ENCODE peak calls at places on chromosome 1, in ten cellular contexts. One of them, this sample, is unnamed.

GRCh38 chr1:28028873-28029654 is 59.3 kb downstream of the EYA3 start:
- DNase-seq in OCI-LY7: no peak
- DNase-seq in right cardiac atrium: no peak
- DNase-seq in heart right ventricle: no peak
- DNase-seq in effector memory CD4-positive, alpha-beta T cell: no peak
- DNase-seq in PC-9: no peak
- DNase-seq in tibial nerve: no peak
- DNase-seq in hepatocyte: no peak
- DNase-seq in upper lobe of right lung: no peak
- DNase-seq in naive thymus-derived CD4-positive, alpha-beta T cell: no peak
- DNase-seq in this sample: no peak

GRCh38 chr1:4095466-4095865 is 195.4 kb upstream of the C1orf174 start:
- DNase-seq in OCI-LY7: no peak
- DNase-seq in right cardiac atrium: no peak
- DNase-seq in heart right ventricle: no peak
- DNase-seq in effector memory CD4-positive, alpha-beta T cell: no peak
- DNase-seq in PC-9: no peak
- DNase-seq in tibial nerve: no peak
- DNase-seq in hepatocyte: no peak
- DNase-seq in upper lobe of right lung: peak; percentile 3
- DNase-seq in naive thymus-derived CD4-positive, alpha-beta T cell: no peak
- DNase-seq in this sample: no peak

GRCh38 chr1:204075890-204076837 is 3.2 kb downstream of the SOX13 start:
- DNase-seq in OCI-LY7: no peak
- DNase-seq in right cardiac atrium: no peak
- DNase-seq in heart right ventricle: no peak
- DNase-seq in effector memory CD4-positive, alpha-beta T cell: no peak
- DNase-seq in PC-9: no peak
- DNase-seq in tibial nerve: no peak
- DNase-seq in hepatocyte: peak; percentile 50
- DNase-seq in upper lobe of right lung: peak; percentile 32
- DNase-seq in naive thymus-derived CD4-positive, alpha-beta T cell: no peak
- DNase-seq in this sample: no peak

GRCh38 chr1:40897499-40897898 is 35.3 kb upstream of the CITED4 start:
- DNase-seq in OCI-LY7: peak; percentile 7
- DNase-seq in right cardiac atrium: no peak
- DNase-seq in heart right ventricle: no peak
- DNase-seq in effector memory CD4-positive, alpha-beta T cell: no peak
- DNase-seq in PC-9: peak; percentile 82
- DNase-seq in tibial nerve: no peak
- DNase-seq in hepatocyte: no peak
- DNase-seq in upper lobe of right lung: no peak
- DNase-seq in naive thymus-derived CD4-positive, alpha-beta T cell: no peak
- DNase-seq in this sample: no peak

GRCh38 chr1:54982739-54983138 is 2.3 kb downstream of the TMEM61 start:
- DNase-seq in OCI-LY7: no peak
- DNase-seq in right cardiac atrium: no peak
- DNase-seq in heart right ventricle: no peak
- DNase-seq in effector memory CD4-positive, alpha-beta T cell: no peak
- DNase-seq in PC-9: no peak
- DNase-seq in tibial nerve: no peak
- DNase-seq in hepatocyte: no peak
- DNase-seq in upper lobe of right lung: peak; percentile 6
- DNase-seq in naive thymus-derived CD4-positive, alpha-beta T cell: no peak
- DNase-seq in this sample: peak; percentile 17

GRCh38 chr1:56688522-56689026 is 43.5 kb downstream of the PRKAA2 start:
- DNase-seq in OCI-LY7: no peak
- DNase-seq in right cardiac atrium: no peak
- DNase-seq in heart right ventricle: no peak
- DNase-seq in effector memory CD4-positive, alpha-beta T cell: no peak
- DNase-seq in PC-9: peak; percentile 96
- DNase-seq in tibial nerve: no peak
- DNase-seq in hepatocyte: peak; percentile 56
- DNase-seq in upper lobe of right lung: no peak
- DNase-seq in naive thymus-derived CD4-positive, alpha-beta T cell: no peak
- DNase-seq in this sample: no peak

GRCh38 chr1:91754348-91754747 is 131.6 kb downstream of the TGFBR3 start:
- DNase-seq in OCI-LY7: no peak
- DNase-seq in right cardiac atrium: no peak
- DNase-seq in heart right ventricle: no peak
- DNase-seq in effector memory CD4-positive, alpha-beta T cell: no peak
- DNase-seq in PC-9: no peak
- DNase-seq in tibial nerve: no peak
- DNase-seq in hepatocyte: no peak
- DNase-seq in upper lobe of right lung: no peak
- DNase-seq in naive thymus-derived CD4-positive, alpha-beta T cell: no peak
- DNase-seq in this sample: no peak

GRCh38 chr1:154819628-154820590 is 50.2 kb downstream of the KCNN3 start:
- DNase-seq in OCI-LY7: peak; percentile 65
- DNase-seq in right cardiac atrium: no peak
- DNase-seq in heart right ventricle: no peak
- DNase-seq in effector memory CD4-positive, alpha-beta T cell: no peak
- DNase-seq in PC-9: no peak
- DNase-seq in tibial nerve: no peak
- DNase-seq in hepatocyte: peak; percentile 32
- DNase-seq in upper lobe of right lung: peak; percentile 38
- DNase-seq in naive thymus-derived CD4-positive, alpha-beta T cell: no peak
- DNase-seq in this sample: no peak

GRCh38 chr1:61198554-61198953 is 116.2 kb downstream of the NFIA start:
- DNase-seq in OCI-LY7: no peak
- DNase-seq in right cardiac atrium: peak; percentile 28
- DNase-seq in heart right ventricle: no peak
- DNase-seq in effector memory CD4-positive, alpha-beta T cell: no peak
- DNase-seq in PC-9: no peak
- DNase-seq in tibial nerve: no peak
- DNase-seq in hepatocyte: no peak
- DNase-seq in upper lobe of right lung: no peak
- DNase-seq in naive thymus-derived CD4-positive, alpha-beta T cell: no peak
- DNase-seq in this sample: no peak

GRCh38 chr1:58896211-58897183 is 112.7 kb upstream of the JUN start:
- DNase-seq in OCI-LY7: no peak
- DNase-seq in right cardiac atrium: peak; percentile 82
- DNase-seq in heart right ventricle: peak; percentile 60
- DNase-seq in effector memory CD4-positive, alpha-beta T cell: no peak
- DNase-seq in PC-9: peak; percentile 62
- DNase-seq in tibial nerve: no peak
- DNase-seq in hepatocyte: peak; percentile 64
- DNase-seq in upper lobe of right lung: peak; percentile 79
- DNase-seq in naive thymus-derived CD4-positive, alpha-beta T cell: no peak
- DNase-seq in this sample: peak; percentile 86

GRCh38 chr1:22625262-22625925 is 11.0 kb upstream of the C1QA start:
- DNase-seq in OCI-LY7: no peak
- DNase-seq in right cardiac atrium: no peak
- DNase-seq in heart right ventricle: no peak
- DNase-seq in effector memory CD4-positive, alpha-beta T cell: no peak
- DNase-seq in PC-9: no peak
- DNase-seq in tibial nerve: no peak
- DNase-seq in hepatocyte: peak; percentile 35
- DNase-seq in upper lobe of right lung: no peak
- DNase-seq in naive thymus-derived CD4-positive, alpha-beta T cell: no peak
- DNase-seq in this sample: no peak

GRCh38 chr1:8133657-8134430 is 107.7 kb upstream of the ERRFI1 start:
- DNase-seq in OCI-LY7: no peak
- DNase-seq in right cardiac atrium: peak; percentile 79
- DNase-seq in heart right ventricle: peak; percentile 78
- DNase-seq in effector memory CD4-positive, alpha-beta T cell: no peak
- DNase-seq in PC-9: peak; percentile 57
- DNase-seq in tibial nerve: peak; percentile 87
- DNase-seq in hepatocyte: no peak
- DNase-seq in upper lobe of right lung: no peak
- DNase-seq in naive thymus-derived CD4-positive, alpha-beta T cell: no peak
- DNase-seq in this sample: no peak

GRCh38 chr1:100713636-100714035 is 5.9 kb upstream of the VCAM1 start:
- DNase-seq in OCI-LY7: no peak
- DNase-seq in right cardiac atrium: no peak
- DNase-seq in heart right ventricle: no peak
- DNase-seq in effector memory CD4-positive, alpha-beta T cell: no peak
- DNase-seq in PC-9: peak; percentile 89
- DNase-seq in tibial nerve: no peak
- DNase-seq in hepatocyte: no peak
- DNase-seq in upper lobe of right lung: no peak
- DNase-seq in naive thymus-derived CD4-positive, alpha-beta T cell: no peak
- DNase-seq in this sample: no peak

GRCh38 chr1:69638673-69639072 is 71.0 kb downstream of the LRRC7 start:
- DNase-seq in OCI-LY7: no peak
- DNase-seq in right cardiac atrium: no peak
- DNase-seq in heart right ventricle: no peak
- DNase-seq in effector memory CD4-positive, alpha-beta T cell: no peak
- DNase-seq in PC-9: no peak
- DNase-seq in tibial nerve: no peak
- DNase-seq in hepatocyte: no peak
- DNase-seq in upper lobe of right lung: no peak
- DNase-seq in naive thymus-derived CD4-positive, alpha-beta T cell: no peak
- DNase-seq in this sample: no peak

GRCh38 chr1:11395616-11396015 is 83.3 kb upstream of the DISP3 start:
- DNase-seq in OCI-LY7: no peak
- DNase-seq in right cardiac atrium: no peak
- DNase-seq in heart right ventricle: no peak
- DNase-seq in effector memory CD4-positive, alpha-beta T cell: no peak
- DNase-seq in PC-9: no peak
- DNase-seq in tibial nerve: no peak
- DNase-seq in hepatocyte: no peak
- DNase-seq in upper lobe of right lung: no peak
- DNase-seq in naive thymus-derived CD4-positive, alpha-beta T cell: no peak
- DNase-seq in this sample: no peak

GRCh38 chr1:22420456-22421053 is 31.1 kb upstream of the ZBTB40 start:
- DNase-seq in OCI-LY7: peak; percentile 67
- DNase-seq in right cardiac atrium: peak; percentile 92
- DNase-seq in heart right ventricle: peak; percentile 84
- DNase-seq in effector memory CD4-positive, alpha-beta T cell: no peak
- DNase-seq in PC-9: peak; percentile 59
- DNase-seq in tibial nerve: peak; percentile 86
- DNase-seq in hepatocyte: peak; percentile 90
- DNase-seq in upper lobe of right lung: peak; percentile 91
- DNase-seq in naive thymus-derived CD4-positive, alpha-beta T cell: peak; percentile 44
- DNase-seq in this sample: no peak

GRCh38 chr1:204659061-204659460 is 26.5 kb downstream of the LRRN2 start:
- DNase-seq in OCI-LY7: no peak
- DNase-seq in right cardiac atrium: no peak
- DNase-seq in heart right ventricle: no peak
- DNase-seq in effector memory CD4-positive, alpha-beta T cell: no peak
- DNase-seq in PC-9: no peak
- DNase-seq in tibial nerve: no peak
- DNase-seq in hepatocyte: no peak
- DNase-seq in upper lobe of right lung: no peak
- DNase-seq in naive thymus-derived CD4-positive, alpha-beta T cell: no peak
- DNase-seq in this sample: no peak

GRCh38 chr1:51693420-51694144 is 76.7 kb downstream of the OSBPL9 start:
- DNase-seq in OCI-LY7: no peak
- DNase-seq in right cardiac atrium: no peak
- DNase-seq in heart right ventricle: no peak
- DNase-seq in effector memory CD4-positive, alpha-beta T cell: no peak
- DNase-seq in PC-9: peak; percentile 52
- DNase-seq in tibial nerve: no peak
- DNase-seq in hepatocyte: no peak
- DNase-seq in upper lobe of right lung: no peak
- DNase-seq in naive thymus-derived CD4-positive, alpha-beta T cell: no peak
- DNase-seq in this sample: no peak

GRCh38 chr1:153364766-153365678 is 7.4 kb downstream of the S100A9 start:
- DNase-seq in OCI-LY7: no peak
- DNase-seq in right cardiac atrium: no peak
- DNase-seq in heart right ventricle: no peak
- DNase-seq in effector memory CD4-positive, alpha-beta T cell: no peak
- DNase-seq in PC-9: peak; percentile 99
- DNase-seq in tibial nerve: no peak
- DNase-seq in hepatocyte: no peak
- DNase-seq in upper lobe of right lung: no peak
- DNase-seq in naive thymus-derived CD4-positive, alpha-beta T cell: no peak
- DNase-seq in this sample: no peak
- H3K4me1 ChIP-seq in OCI-LY7: no peaks in the 10 kb centered on the region
- H3K4me1 ChIP-seq in right cardiac atrium: no peaks in the 10 kb centered on the region
- H3K4me1 ChIP-seq in heart right ventricle: no peaks in the 10 kb centered on the region
- H3K4me1 ChIP-seq in effector memory CD4-positive, alpha-beta T cell: no peaks in the 10 kb centered on the region
- H3K4me1 ChIP-seq in PC-9: peaks cover 90% of the 10 kb centered on the region
- H3K4me1 ChIP-seq in tibial nerve: no peaks in the 10 kb centered on the region
- H3K4me1 ChIP-seq in hepatocyte: no peaks in the 10 kb centered on the region
- H3K4me1 ChIP-seq in upper lobe of right lung: peaks cover 10% of the 10 kb centered on the region
- H3K4me1 ChIP-seq in naive thymus-derived CD4-positive, alpha-beta T cell: no peaks in the 10 kb centered on the region
- H3K4me1 ChIP-seq in this sample: peaks cover 15% of the 10 kb centered on the region

DNA sequence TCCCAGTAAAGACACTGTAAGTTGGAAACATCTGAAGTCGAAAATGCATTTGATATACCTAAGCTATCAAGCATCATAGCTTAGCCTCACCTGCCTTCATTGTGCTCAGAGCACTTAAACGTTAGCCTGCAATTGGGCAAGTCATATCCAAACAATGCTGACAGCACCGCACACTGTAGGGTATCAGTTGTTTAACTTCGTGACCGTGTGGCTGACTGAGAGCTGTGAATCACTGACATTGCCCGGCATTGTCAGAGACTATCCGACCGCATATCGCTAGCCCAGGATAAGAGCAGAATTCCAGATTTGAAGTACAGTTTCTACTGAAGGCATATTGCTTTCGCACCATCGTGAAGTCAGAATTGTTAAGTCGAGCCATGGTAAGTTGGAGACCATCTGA is 41.5 kb downstream of the GALNT2 start:
- DNase-seq in OCI-LY7: no peak
- DNase-seq in right cardiac atrium: no peak
- DNase-seq in heart right ventricle: no peak
- DNase-seq in effector memory CD4-positive, alpha-beta T cell: no peak
- DNase-seq in PC-9: no peak
- DNase-seq in tibial nerve: no peak
- DNase-seq in hepatocyte: no peak
- DNase-seq in upper lobe of right lung: no peak
- DNase-seq in naive thymus-derived CD4-positive, alpha-beta T cell: no peak
- DNase-seq in this sample: no peak
- H3K4me1 ChIP-seq in OCI-LY7: peaks cover 95% of the 10 kb centered on the region
- H3K4me1 ChIP-seq in right cardiac atrium: peaks cover 21% of the 10 kb centered on the region
- H3K4me1 ChIP-seq in heart right ventricle: peaks cover 36% of the 10 kb centered on the region
- H3K4me1 ChIP-seq in effector memory CD4-positive, alpha-beta T cell: peaks cover 12% of the 10 kb centered on the region
- H3K4me1 ChIP-seq in PC-9: peaks cover 41% of the 10 kb centered on the region
- H3K4me1 ChIP-seq in tibial nerve: peaks cover 2% of the 10 kb centered on the region
- H3K4me1 ChIP-seq in hepatocyte: peaks cover 66% of the 10 kb centered on the region
- H3K4me1 ChIP-seq in upper lobe of right lung: peaks cover 58% of the 10 kb centered on the region
- H3K4me1 ChIP-seq in naive thymus-derived CD4-positive, alpha-beta T cell: peaks cover 10% of the 10 kb centered on the region
- H3K4me1 ChIP-seq in this sample: peaks cover 49% of the 10 kb centered on the region

DNA sequence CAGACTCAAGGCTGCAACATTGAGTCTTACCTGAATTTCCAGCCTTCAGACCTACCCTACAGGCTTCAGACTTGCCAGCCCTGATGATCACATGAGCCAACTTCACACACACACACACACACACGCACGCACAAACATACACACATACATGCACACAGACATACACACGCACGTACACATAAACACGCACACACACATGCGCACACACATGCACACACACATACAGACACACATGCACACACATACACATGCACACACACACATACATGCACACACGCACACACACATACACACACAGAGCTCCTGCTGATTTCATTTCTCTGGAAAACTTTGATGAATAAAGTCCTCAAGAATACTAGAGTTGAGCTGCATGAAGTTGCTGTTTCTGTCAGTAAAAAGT is 78.3 kb upstream of the SLC2A1 start:
- DNase-seq in OCI-LY7: no peak
- DNase-seq in right cardiac atrium: no peak
- DNase-seq in heart right ventricle: no peak
- DNase-seq in effector memory CD4-positive, alpha-beta T cell: no peak
- DNase-seq in PC-9: no peak
- DNase-seq in tibial nerve: no peak
- DNase-seq in hepatocyte: no peak
- DNase-seq in upper lobe of right lung: no peak
- DNase-seq in naive thymus-derived CD4-positive, alpha-beta T cell: no peak
- DNase-seq in this sample: no peak
- H3K4me1 ChIP-seq in OCI-LY7: no peaks in the 10 kb centered on the region
- H3K4me1 ChIP-seq in right cardiac atrium: no peaks in the 10 kb centered on the region
- H3K4me1 ChIP-seq in heart right ventricle: no peaks in the 10 kb centered on the region
- H3K4me1 ChIP-seq in effector memory CD4-positive, alpha-beta T cell: peaks cover 20% of the 10 kb centered on the region
- H3K4me1 ChIP-seq in PC-9: peaks cover 14% of the 10 kb centered on the region
- H3K4me1 ChIP-seq in tibial nerve: no peaks in the 10 kb centered on the region
- H3K4me1 ChIP-seq in hepatocyte: peaks cover 30% of the 10 kb centered on the region
- H3K4me1 ChIP-seq in upper lobe of right lung: peaks cover 5% of the 10 kb centered on the region
- H3K4me1 ChIP-seq in naive thymus-derived CD4-positive, alpha-beta T cell: peaks cover 17% of the 10 kb centered on the region
- H3K4me1 ChIP-seq in this sample: peaks cover 13% of the 10 kb centered on the region

GRCh38 chr1:111116496-111116895 is 23.4 kb downstream of the DRAM2 start:
- DNase-seq in OCI-LY7: no peak
- DNase-seq in right cardiac atrium: no peak
- DNase-seq in heart right ventricle: no peak
- DNase-seq in effector memory CD4-positive, alpha-beta T cell: no peak
- DNase-seq in PC-9: no peak
- DNase-seq in tibial nerve: no peak
- DNase-seq in hepatocyte: no peak
- DNase-seq in upper lobe of right lung: no peak
- DNase-seq in naive thymus-derived CD4-positive, alpha-beta T cell: no peak
- DNase-seq in this sample: no peak
- H3K4me1 ChIP-seq in OCI-LY7: no peaks in the 10 kb centered on the region
- H3K4me1 ChIP-seq in right cardiac atrium: no peaks in the 10 kb centered on the region
- H3K4me1 ChIP-seq in heart right ventricle: no peaks in the 10 kb centered on the region
- H3K4me1 ChIP-seq in effector memory CD4-positive, alpha-beta T cell: no peaks in the 10 kb centered on the region
- H3K4me1 ChIP-seq in PC-9: no peaks in the 10 kb centered on the region
- H3K4me1 ChIP-seq in tibial nerve: no peaks in the 10 kb centered on the region
- H3K4me1 ChIP-seq in hepatocyte: no peaks in the 10 kb centered on the region
- H3K4me1 ChIP-seq in upper lobe of right lung: no peaks in the 10 kb centered on the region
- H3K4me1 ChIP-seq in naive thymus-derived CD4-positive, alpha-beta T cell: no peaks in the 10 kb centered on the region
- H3K4me1 ChIP-seq in this sample: no peaks in the 10 kb centered on the region

This sample was measured in upper lobe of left lung.